ENCODE peak calls at places on chromosomes 12 and 14, in ten cellular contexts. I is Panc1, L is vagina, S is esophagus muscularis mucosa, U is endothelial cell of umbilical vein, Z is GM23338, K is upper lobe of left lung, M is GM12891, F is transverse colon, J is HCT116. Q is an unnamed sample.

GRCh38 chr12:131795688-131796410 is 32.3 kb upstream of the MMP17 start:
- DNase-seq in I (no peak), K (no peak), M (no peak), S (no peak), Z (peak), U (no peak), J (no peak), F (no peak), L (no peak), Q (peak)

GRCh38 chr14:97311411-97311810 is 514.2 kb downstream of the VRK1 start:
- DNase-seq in S (peak), F (no peak), J (no peak), U (no peak), K (no peak), L (no peak), I (no peak), M (no peak), Z (no peak), Q (no peak)

GRCh38 chr14:21300892-21301291 is 21.0 kb downstream of the RPGRIP1 start:
- DNase-seq in K (peak), Z (peak), U (no peak), I (no peak), S (no peak), J (no peak), L (no peak), F (peak), M (peak), Q (no peak)

GRCh38 chr14:24816929-24817637 is 183.1 kb upstream of the GZMB start:
- DNase-seq in F (peak), Z (no peak), M (no peak), K (no peak), I (no peak), J (no peak), L (no peak), U (no peak), S (peak), Q (no peak)

GRCh38 chr14:23123419-23123818 is 4.4 kb upstream of the CEBPE start:
- DNase-seq in L (no peak), S (no peak), K (no peak), J (no peak), F (peak), U (no peak), Z (no peak), M (no peak), I (no peak), Q (peak)

GRCh38 chr12:28017126-28017872 is 44.8 kb upstream of the PTHLH start:
- DNase-seq in Z (no peak), M (no peak), S (no peak), F (no peak), J (no peak), L (no peak), K (no peak), I (no peak), U (no peak), Q (no peak)

GRCh38 chr12:29039013-29039412 is 110.1 kb upstream of the FAR2 start:
- DNase-seq in L (no peak), J (no peak), K (no peak), S (no peak), U (no peak), F (no peak), I (no peak), M (no peak), Z (no peak), Q (no peak)

GRCh38 chr14:20857630-20858261 is 33.4 kb upstream of the RNASE3 start:
- DNase-seq in U (peak), S (peak), Z (peak), K (no peak), I (no peak), F (peak), J (peak), L (no peak), M (peak), Q (peak)

GRCh38 chr14:56730468-56731145 is 79.7 kb downstream of the OTX2 start:
- DNase-seq in U (no peak), M (no peak), L (no peak), S (no peak), Z (peak), I (no peak), F (no peak), J (no peak), K (no peak), Q (no peak)

GRCh38 chr12:570237-570925 is 92.9 kb downstream of the NINJ2 start:
- DNase-seq in S (no peak), Z (peak), L (no peak), F (peak), U (peak), I (peak), M (no peak), K (peak), J (peak), Q (peak)

GRCh38 chr12:79991586-79991985 is 56.7 kb upstream of the PPP1R12A start:
- DNase-seq in M (no peak), F (no peak), I (no peak), J (no peak), Z (no peak), L (no peak), K (no peak), S (no peak), U (no peak), Q (no peak)

DNA sequence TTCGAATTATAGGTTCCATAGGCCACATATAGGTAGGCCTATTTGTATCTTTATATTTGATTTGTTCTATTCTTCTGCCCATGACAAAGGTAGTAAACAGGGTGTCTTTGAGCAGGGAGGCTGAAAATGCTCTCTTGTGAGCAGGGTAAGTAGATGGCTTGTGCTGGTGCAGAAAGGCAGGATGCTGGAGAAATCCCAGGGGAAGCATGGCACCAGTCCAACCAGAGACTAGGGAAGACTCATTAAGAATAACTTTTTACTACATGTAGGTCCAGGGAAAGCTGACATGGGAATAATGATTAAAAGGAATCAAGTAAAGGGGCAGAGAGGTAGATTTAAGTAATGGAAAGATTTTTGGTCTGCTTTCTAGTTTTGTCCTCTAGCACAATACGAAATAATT is 245.0 kb downstream of the RGS6 start:
- DNase-seq in U (no peak), K (no peak), L (no peak), M (no peak), F (no peak), S (no peak), J (no peak), Z (no peak), I (no peak), Q (no peak)
- TF ChIP-seq POLR2AphosphoS5 in U (no peak), K (no peak), L (no peak), M (no peak), F (no peak), S (no peak), J (no peak), Z (no peak), I (no peak), Q (no peak)

DNA sequence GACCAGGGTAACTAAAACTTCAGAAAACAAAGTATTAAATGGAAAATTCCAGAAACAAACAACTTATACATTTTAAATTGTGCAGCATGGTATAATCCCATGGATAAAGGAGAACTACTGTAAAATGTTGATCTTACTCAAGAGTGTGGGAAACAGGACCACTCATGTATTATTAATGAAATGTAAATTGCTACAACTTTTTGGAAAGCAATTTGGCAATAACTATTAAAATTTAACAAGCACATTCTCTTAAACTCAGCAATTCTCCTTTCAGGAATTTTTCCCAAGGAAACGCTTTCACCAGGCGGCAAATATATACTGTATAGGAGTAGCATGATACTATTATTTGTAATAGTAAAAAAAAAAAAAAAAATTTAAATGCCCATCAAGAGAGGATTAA is 284.5 kb upstream of the AMIGO2 start:
- DNase-seq in J (no peak), S (no peak), F (no peak), Z (no peak), L (no peak), K (no peak), I (no peak), M (no peak), U (no peak), Q (no peak)
- TF ChIP-seq POLR2AphosphoS5 in J (no peak), S (no peak), F (no peak), Z (no peak), L (no peak), K (no peak), I (no peak), M (no peak), U (no peak), Q (no peak)

GRCh38 chr12:124379938-124380754 is 85.3 kb downstream of the RFLNA start:
- DNase-seq in S (no peak), U (peak), F (peak), Z (no peak), J (no peak), K (peak), L (no peak), M (no peak), I (no peak), Q (no peak)
- TF ChIP-seq POLR2AphosphoS5 in S (peak), U (peak), F (peak), Z (peak), J (no peak), K (peak), L (peak), M (no peak), I (no peak), Q (peak)

DNA sequence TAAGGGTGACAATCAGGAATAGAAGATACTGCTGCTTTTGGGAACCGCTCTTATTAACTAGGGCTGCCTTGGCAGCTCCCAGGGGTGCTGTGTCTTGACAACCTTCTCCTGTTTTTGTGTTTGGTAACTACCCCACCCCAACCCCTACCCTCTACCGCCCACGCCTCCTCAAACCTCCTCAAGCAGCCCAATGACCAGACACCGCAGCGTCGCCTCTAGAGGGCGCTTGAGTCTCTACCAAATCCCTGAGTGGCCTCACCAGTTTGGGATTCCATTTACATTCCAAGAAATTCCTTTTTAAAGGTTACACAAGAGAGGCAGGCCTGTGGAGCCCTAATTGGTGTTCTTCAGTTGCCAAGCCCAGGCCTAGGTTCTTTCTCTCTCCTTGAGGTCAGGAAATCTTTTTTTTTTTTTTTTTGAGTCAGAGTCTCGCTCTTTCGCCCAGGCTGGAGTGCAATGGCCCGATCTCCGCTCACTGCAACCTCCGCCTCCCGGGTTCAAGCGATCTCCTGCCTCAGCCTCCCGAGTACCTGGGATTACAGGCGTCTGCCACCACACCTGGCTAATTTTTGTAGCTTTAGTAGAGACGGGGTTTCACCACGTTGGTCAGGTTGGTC is 72.4 kb upstream of the USP44 start:
- DNase-seq in M (peak), I (no peak), S (no peak), U (peak), F (peak), Z (peak), L (no peak), J (peak), K (no peak), Q (peak)
- TF ChIP-seq POLR2AphosphoS5 in M (no peak), I (no peak), S (peak), U (no peak), F (no peak), Z (peak), L (no peak), J (no peak), K (peak), Q (no peak)

GRCh38 chr14:55271572-55272414 is 572 bp downstream of the FBXO34 start:
- DNase-seq in L (no peak), M (peak), U (peak), J (peak), F (peak), S (peak), K (peak), Z (peak), I (peak), Q (peak)
- TF ChIP-seq POLR2AphosphoS5 in L (peak), M (peak), U (no peak), J (peak), F (peak), S (peak), K (peak), Z (peak), I (no peak), Q (peak)